ENCODE peak calls at places on chromosomes 4 and X, in seven cellular contexts. X is adrenal gland, T is Panc1, J is HepG2, U is coronary artery, A is ovary, Z is progenitor cell of endocrine pancreas. W is an unnamed sample.

GRCh38 chrX:1485033-1485432 is 32.3 kb upstream of the ASMTL start:
- DNase-seq in X (peak; percentile 42), T (no peak), J (no peak), U (peak; percentile 17), A (no peak), Z (no peak), W (no peak)

GRCh38 chr4:69640289-69640688 is 847 bp upstream of the UGT2A2 start:
- DNase-seq in X (no peak), T (no peak), J (no peak), U (no peak), A (no peak), Z (no peak), W (no peak)

GRCh38 chrX:46326161-46326560 is 219.1 kb downstream of the ZNF674 start:
- DNase-seq in X (no peak), T (no peak), J (no peak), U (no peak), A (no peak), Z (no peak), W (no peak)

GRCh38 chrX:47283015-47283771 is 50.4 kb downstream of the USP11 start:
- DNase-seq in X (peak; percentile 69), T (no peak), J (peak; percentile 6), U (no peak), A (peak; percentile 30), Z (no peak), W (no peak)

GRCh38 chr4:84177831-84178230 is 321.3 kb downstream of the NKX6-1 start:
- DNase-seq in X (no peak), T (no peak), J (no peak), U (no peak), A (no peak), Z (no peak), W (no peak)

GRCh38 chrX:83845397-83845796 is 15.5 kb upstream of the CYLC1 start:
- DNase-seq in X (no peak), T (peak; percentile 20), J (peak; percentile 18), U (no peak), A (no peak), Z (no peak), W (no peak)

GRCh38 chr4:38237139-38237538 is 276.9 kb downstream of the PTTG2 start:
- DNase-seq in X (no peak), T (peak; percentile 4), J (peak; percentile 35), U (no peak), A (no peak), Z (no peak), W (no peak)

GRCh38 chr4:164252286-164252685 is 501.6 kb upstream of the SMIM31 start:
- DNase-seq in X (no peak), T (no peak), J (no peak), U (no peak), A (no peak), Z (no peak), W (no peak)

GRCh38 chrX:17328837-17329236 is 46.2 kb upstream of the NHS start:
- DNase-seq in X (no peak), T (no peak), J (no peak), U (no peak), A (no peak), Z (no peak), W (no peak)

GRCh38 chrX:24339911-24340310 is 20.5 kb upstream of the SUPT20HL1 start:
- DNase-seq in X (no peak), T (no peak), J (no peak), U (no peak), A (no peak), Z (no peak), W (no peak)

GRCh38 chr4:48109413-48110263 is 24.4 kb downstream of the TXK start:
- DNase-seq in X (no peak), T (peak; percentile 35), J (peak; percentile 62), U (no peak), A (no peak), Z (no peak), W (no peak)

GRCh38 chrX:29215251-29215650 is 628.0 kb downstream of the IL1RAPL1 start:
- DNase-seq in X (no peak), T (no peak), J (no peak), U (no peak), A (no peak), Z (no peak), W (no peak)

GRCh38 chr4:714087-714486 is 8.5 kb downstream of the PCGF3 start:
- DNase-seq in X (no peak), T (no peak), J (no peak), U (no peak), A (no peak), Z (no peak), W (no peak)

GRCh38 chr4:161577604-161578301 is 586.0 kb downstream of the FSTL5 start:
- DNase-seq in X (no peak), T (no peak), J (no peak), U (no peak), A (no peak), Z (no peak), W (no peak)

GRCh38 chr4:24748758-24749350 is 46.5 kb upstream of the SOD3 start:
- DNase-seq in X (peak; percentile 51), T (no peak), J (no peak), U (no peak), A (peak; percentile 35), Z (no peak), W (no peak)

GRCh38 chrX:17638731-17639130 is 98.6 kb upstream of the SCML1 start:
- DNase-seq in X (no peak), T (no peak), J (no peak), U (no peak), A (no peak), Z (no peak), W (no peak)

GRCh38 chr4:143488684-143489083 is 24.8 kb upstream of the SMARCA5 start:
- DNase-seq in X (no peak), T (no peak), J (no peak), U (no peak), A (no peak), Z (no peak), W (no peak)

GRCh38 chrX:53768451-53769246 is 82.1 kb upstream of the HUWE1 start:
- DNase-seq in X (no peak), T (no peak), J (no peak), U (no peak), A (no peak), Z (no peak), W (no peak)

GRCh38 chr4:58275856-58276255 is 1165.7 kb upstream of the IGFBP7 start:
- DNase-seq in X (no peak), T (no peak), J (no peak), U (no peak), A (no peak), Z (no peak), W (no peak)

GRCh38 chr4:15506464-15506863 is 36.8 kb downstream of the CC2D2A start:
- DNase-seq in X (no peak), T (no peak), J (no peak), U (no peak), A (no peak), Z (no peak), W (no peak)

GRCh38 chr4:164482092-164482404 is 271.9 kb upstream of the SMIM31 start:
- DNase-seq in X (no peak), T (no peak), J (no peak), U (no peak), A (no peak), Z (no peak), W (no peak)

GRCh38 chr4:135533053-135533452 is 1331.5 kb upstream of the PABPC4L start:
- DNase-seq in X (no peak), T (no peak), J (no peak), U (no peak), A (no peak), Z (no peak), W (no peak)

GRCh38 chr4:123463869-123464268 is 67.3 kb downstream of the SPRY1 start:
- DNase-seq in X (no peak), T (no peak), J (no peak), U (no peak), A (no peak), Z (no peak), W (no peak)

GRCh38 chr4:83083925-83084475 is 30.5 kb downstream of the PLAC8 start:
- DNase-seq in X (no peak), T (no peak), J (no peak), U (no peak), A (no peak), Z (no peak), W (peak; percentile 36)

GRCh38 chrX:38513087-38513742 is 48.1 kb upstream of the TSPAN7 start:
- DNase-seq in X (no peak), T (no peak), J (peak; percentile 0), U (no peak), A (no peak), Z (no peak), W (no peak)

GRCh38 chrX:29435396-29435795 is 780.0 kb upstream of the MAGEB2 start:
- DNase-seq in X (no peak), T (no peak), J (no peak), U (no peak), A (no peak), Z (no peak), W (no peak)

GRCh38 chr4:156976147-156976546 is 4.5 kb upstream of the PDGFC start:
- DNase-seq in X (no peak), T (no peak), J (no peak), U (no peak), A (no peak), Z (no peak), W (no peak)

GRCh38 chr4:136709897-136710296 is 822.4 kb downstream of the PCDH18 start:
- DNase-seq in X (no peak), T (no peak), J (no peak), U (no peak), A (no peak), Z (no peak), W (no peak)

GRCh38 chr4:136713140-136713539 is 819.2 kb downstream of the PCDH18 start:
- DNase-seq in X (no peak), T (no peak), J (no peak), U (no peak), A (no peak), Z (no peak), W (no peak)
- TF ChIP-seq CTCF in X (no peak), T (no peak), J (no peak), U (no peak), A (no peak), Z (no peak), W (no peak)

GRCh38 chr4:61805237-61805636 is 605.1 kb downstream of the ADGRL3 start:
- DNase-seq in X (no peak), T (no peak), J (no peak), U (no peak), A (no peak), Z (no peak), W (no peak)
- TF ChIP-seq CTCF in X (no peak), T (no peak), J (no peak), U (no peak), A (no peak), Z (no peak), W (no peak)

GRCh38 chr4:27176400-27176799 is 315.8 kb downstream of the STIM2 start:
- DNase-seq in X (no peak), T (no peak), J (peak; percentile 14), U (no peak), A (no peak), Z (no peak), W (no peak)
- TF ChIP-seq CTCF in X (peak; percentile 28), T (peak; percentile 61), J (peak; percentile 64), U (peak; percentile 13), A (no peak), Z (peak; percentile 58), W (no peak)

DNA sequence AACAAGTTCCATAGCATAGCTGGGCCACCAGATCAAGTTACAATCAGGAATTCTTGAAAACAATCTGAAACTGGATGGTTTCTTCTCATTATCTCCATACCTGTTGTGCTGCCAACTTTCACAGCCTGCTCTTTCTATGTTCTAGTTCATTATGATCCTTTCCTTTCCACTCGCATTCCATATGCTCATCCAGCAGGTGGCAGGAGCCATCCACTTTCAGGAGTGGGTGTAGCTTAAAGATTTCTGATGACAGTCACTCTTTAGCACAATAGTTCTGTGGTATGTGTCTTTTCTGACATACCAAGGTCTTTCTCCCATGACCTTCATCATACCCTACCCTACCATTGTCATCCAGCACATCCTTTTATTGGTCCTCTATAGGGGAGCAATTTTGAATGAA is 46.4 kb downstream of the PAGE2 start:
- DNase-seq in X (peak; percentile 65), T (peak; percentile 24), J (peak; percentile 39), U (no peak), A (peak; percentile 35), Z (no peak), W (no peak)
- TF ChIP-seq CTCF in X (peak; percentile 69), T (peak; percentile 55), J (peak; percentile 82), U (no peak), A (peak; percentile 20), Z (peak; percentile 57), W (peak; percentile 15)

W was measured in natural killer cell.